ENCODE peak calls at places on chromosomes 12 and 14, in seven cellular contexts. W, E, T, O, B, A and J are unnamed samples.

GRCh38 chr12:120689397-120690082 is 2.6 kb downstream of the MLEC start:
- DNase-seq in W (no peak), E (no peak), T (no peak), O (no peak), B (no peak), A (no peak), J (no peak)

GRCh38 chr12:22100952-22101748 is 55.1 kb downstream of the CMAS start:
- DNase-seq in W (peak), E (no peak), T (peak), O (no peak), B (peak), A (peak), J (peak)

GRCh38 chr14:38391334-38391733 is 135.4 kb upstream of the CLEC14A start:
- DNase-seq in W (peak), E (no peak), T (no peak), O (no peak), B (no peak), A (peak), J (peak)

GRCh38 chr12:131894981-131895639 is 688 bp downstream of the ULK1 start:
- DNase-seq in W (peak), E (no peak), T (no peak), O (no peak), B (no peak), A (no peak), J (no peak)

GRCh38 chr12:55720071-55720564 is at the start of gene RDH5:
- DNase-seq in W (peak), E (no peak), T (no peak), O (no peak), B (peak), A (peak), J (peak)

GRCh38 chr12:114479831-114480230 is 73.9 kb upstream of the TBX5 start:
- DNase-seq in W (no peak), E (no peak), T (no peak), O (no peak), B (no peak), A (peak), J (no peak)

GRCh38 chr14:56760164-56760914 is 49.9 kb downstream of the OTX2 start:
- DNase-seq in W (no peak), E (no peak), T (no peak), O (no peak), B (peak), A (no peak), J (no peak)

GRCh38 chr12:93137656-93138612 is 208.8 kb upstream of the EEA1 start:
- DNase-seq in W (peak), E (peak), T (no peak), O (no peak), B (no peak), A (peak), J (peak)

GRCh38 chr14:31127690-31128089 is 79.9 kb downstream of the HECTD1 start:
- DNase-seq in W (no peak), E (no peak), T (no peak), O (no peak), B (no peak), A (no peak), J (no peak)

GRCh38 chr12:85874064-85874463 is at the start of gene NTS:
- DNase-seq in W (no peak), E (no peak), T (peak), O (no peak), B (no peak), A (peak), J (no peak)

GRCh38 chr12:92403210-92404175 is 257.8 kb upstream of the BTG1 start:
- DNase-seq in W (no peak), E (no peak), T (no peak), O (no peak), B (peak), A (no peak), J (no peak)

GRCh38 chr12:70724444-70724843 is 87.2 kb upstream of the PTPRB start:
- DNase-seq in W (peak), E (no peak), T (no peak), O (no peak), B (no peak), A (no peak), J (peak)

GRCh38 chr14:35861204-35861868 is 35.2 kb downstream of the BRMS1L start:
- DNase-seq in W (no peak), E (no peak), T (no peak), O (no peak), B (no peak), A (no peak), J (no peak)

GRCh38 chr12:5964913-5965900 is 20.1 kb upstream of the ANO2 start:
- DNase-seq in W (no peak), E (no peak), T (no peak), O (no peak), B (no peak), A (no peak), J (peak)
- H3K4me3 ChIP-seq in W (no peak), E (no peak), T (no peak), O (no peak), B (no peak), A (no peak), J (no peak)

GRCh38 chr14:59481407-59482119 is 2.6 kb downstream of the L3HYPDH start:
- DNase-seq in W (peak), E (no peak), T (no peak), O (no peak), B (no peak), A (peak), J (peak)
- H3K4me3 ChIP-seq in W (peak), E (no peak), T (no peak), O (peak), B (no peak), A (peak), J (peak)

GRCh38 chr12:38386238-38386985 is 69.8 kb downstream of the ALG10B start:
- DNase-seq in W (peak), E (no peak), T (no peak), O (no peak), B (no peak), A (no peak), J (no peak)
- H3K4me3 ChIP-seq in W (no peak), E (no peak), T (no peak), O (no peak), B (no peak), A (no peak), J (no peak)

GRCh38 chr14:79332504-79333197 is 878.7 kb downstream of the DIO2 start:
- DNase-seq in W (no peak), E (no peak), T (peak), O (no peak), B (no peak), A (no peak), J (peak)
- H3K4me3 ChIP-seq in W (no peak), E (no peak), T (no peak), O (peak), B (no peak), A (no peak), J (no peak)

GRCh38 chr14:49687942-49688700 is at the start of gene POLE2:
- DNase-seq in W (peak), E (peak), T (peak), O (peak), B (peak), A (peak), J (peak)

GRCh38 chr14:49688701-49689030 is 652 bp upstream of the POLE2 start:
- DNase-seq in W (no peak), E (no peak), T (no peak), O (no peak), B (no peak), A (no peak), J (no peak)

GRCh38 chr14:49691031-49691430 is 1.9 kb upstream of the KLHDC1 start:
- DNase-seq in W (no peak), E (no peak), T (no peak), O (no peak), B (no peak), A (no peak), J (no peak)

GRCh38 chr14:49692191-49692757 is 646 bp upstream of the KLHDC1 start:
- DNase-seq in W (peak), E (no peak), T (no peak), O (no peak), B (no peak), A (peak), J (no peak)

DNA sequence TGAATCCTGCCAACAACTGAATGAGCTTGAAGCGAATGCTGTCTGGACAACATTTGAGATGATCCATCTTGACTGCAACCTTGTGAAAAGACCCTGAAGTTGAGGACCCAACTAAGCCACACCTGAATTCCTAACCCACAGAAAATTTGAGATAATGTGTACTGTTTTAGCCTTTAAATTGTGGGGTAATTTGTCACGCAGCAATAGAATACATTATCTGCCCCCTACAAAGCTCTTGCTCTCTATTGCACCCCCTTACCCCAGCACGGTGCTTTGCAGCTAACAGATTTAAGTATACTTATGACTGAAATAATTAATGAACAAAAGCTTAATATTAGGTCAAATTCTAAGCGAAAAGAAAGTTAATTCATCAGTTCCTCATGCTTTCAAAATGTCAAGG is 1.6 kb downstream of the POLE2 start:
- DNase-seq in W (no peak), E (no peak), T (no peak), O (no peak), B (no peak), A (no peak), J (no peak)
- H3K4me3 ChIP-seq in W (no peak), E (no peak), T (no peak), O (no peak), B (no peak), A (no peak), J (no peak)

GRCh38 chr12:124685689-124685993 is 118.2 kb upstream of the NCOR2 start:
- DNase-seq in W (peak), E (no peak), T (no peak), O (no peak), B (no peak), A (no peak), J (no peak)
- H3K4me3 ChIP-seq in W (peak), E (no peak), T (no peak), O (peak), B (no peak), A (peak), J (peak)